ENCODE peak calls at places on chromosome X, in seven cellular contexts. F, M, O, B, V, L and P are unnamed samples.

GRCh38 chrX:133776072-133776471 is 209.3 kb downstream of the GPC3 start:
- DNase-seq in B (peak), L (peak), F (peak), M (no peak), O (no peak), V (peak), P (peak)

GRCh38 chrX:97763391-97763790 is 879.7 kb downstream of the RPA4 start:
- DNase-seq in L (no peak), B (no peak), F (no peak), V (no peak), O (no peak), M (no peak), P (no peak)

GRCh38 chrX:20270557-20270880 is 3.8 kb upstream of the RPS6KA3 start:
- DNase-seq in O (no peak), L (no peak), B (no peak), V (peak), F (no peak), M (no peak), P (no peak)

GRCh38 chrX:54807524-54808108 is at the start of gene MAGED2:
- DNase-seq in L (no peak), M (no peak), O (peak), B (peak), F (peak), V (peak), P (peak)

GRCh38 chrX:16718824-16719333 is 533 bp upstream of the SYAP1 start:
- DNase-seq in B (no peak), F (no peak), L (no peak), V (no peak), M (no peak), O (no peak), P (no peak)

GRCh38 chrX:102958794-102959193 is 21.7 kb downstream of the RAB40AL start:
- DNase-seq in M (no peak), O (no peak), V (peak), F (no peak), B (no peak), L (no peak), P (no peak)

GRCh38 chrX:11351375-11352295 is 58.4 kb downstream of the AMELX start:
- DNase-seq in M (peak), V (peak), O (peak), L (no peak), F (no peak), B (no peak), P (no peak)

GRCh38 chrX:129566081-129566480 is 26.0 kb downstream of the OCRL start:
- DNase-seq in L (no peak), M (no peak), B (no peak), F (no peak), V (peak), O (no peak), P (no peak)

GRCh38 chrX:118189628-118190027 is 73.0 kb upstream of the KLHL13 start:
- DNase-seq in O (no peak), B (peak), M (no peak), V (no peak), F (no peak), L (no peak), P (no peak)

GRCh38 chrX:111634823-111635410 is 46.1 kb upstream of the ALG13 start:
- DNase-seq in O (no peak), L (no peak), B (no peak), M (no peak), V (peak), F (no peak), P (no peak)

GRCh38 chrX:40778861-40779575 is 43.7 kb upstream of the MED14 start:
- DNase-seq in M (no peak), F (no peak), V (no peak), O (no peak), L (no peak), B (no peak), P (no peak)

GRCh38 chrX:120380699-120381098 is 18.8 kb downstream of the ATP1B4 start:
- DNase-seq in L (no peak), O (no peak), B (no peak), V (peak), M (no peak), F (peak), P (peak)

GRCh38 chrX:63934791-63935190 is 149.8 kb upstream of the ARHGEF9 start:
- DNase-seq in F (no peak), M (no peak), B (no peak), L (no peak), O (no peak), V (no peak), P (no peak)

GRCh38 chrX:13000311-13000811 is 25.5 kb downstream of the TMSB4X start:
- DNase-seq in O (no peak), F (peak), B (no peak), V (no peak), L (no peak), M (no peak), P (peak)

GRCh38 chrX:49656554-49656953 is 39.2 kb downstream of the PAGE1 start:
- DNase-seq in O (no peak), L (no peak), F (no peak), B (no peak), M (no peak), V (no peak), P (no peak)

GRCh38 chrX:115606861-115607260 is 45.9 kb downstream of the PLS3 start:
- DNase-seq in B (no peak), M (no peak), O (no peak), V (no peak), L (no peak), F (no peak), P (no peak)

GRCh38 chrX:34563061-34563460 is 94.0 kb downstream of the TMEM47 start:
- DNase-seq in M (no peak), L (no peak), F (no peak), V (no peak), B (no peak), O (no peak), P (no peak)

GRCh38 chrX:13691845-13692334 is 3.0 kb downstream of the RAB9A start:
- DNase-seq in M (no peak), B (no peak), V (peak), L (no peak), O (no peak), F (no peak), P (no peak)

GRCh38 chrX:95346854-95347253 is 1337.8 kb upstream of the DIAPH2 start:
- DNase-seq in O (no peak), L (no peak), B (no peak), V (peak), F (no peak), M (no peak), P (no peak)

GRCh38 chrX:112636288-112636687 is 43.5 kb downstream of the LHFPL1 start:
- DNase-seq in V (peak), M (no peak), L (no peak), O (no peak), F (no peak), B (no peak), P (no peak)

GRCh38 chrX:70554081-70554480 is 109.4 kb downstream of the DLG3 start:
- DNase-seq in O (no peak), L (no peak), V (peak), B (no peak), M (no peak), F (no peak), P (no peak)

GRCh38 chrX:137852502-137852901 is 286.6 kb downstream of the ZIC3 start:
- DNase-seq in F (no peak), B (no peak), V (no peak), M (no peak), O (no peak), L (no peak), P (no peak)

GRCh38 chrX:71870337-71871098 is 40.1 kb upstream of the NHSL2 start:
- DNase-seq in M (no peak), B (no peak), L (peak), F (no peak), O (no peak), V (peak), P (peak)

GRCh38 chrX:35890699-35891098 is 28.8 kb upstream of the CFAP47 start:
- DNase-seq in F (no peak), B (peak), M (no peak), L (no peak), O (no peak), V (peak), P (peak)

GRCh38 chrX:39688576-39689373 is 409.0 kb downstream of the BCOR start:
- DNase-seq in B (peak), L (peak), O (peak), F (no peak), V (no peak), M (no peak), P (peak)

GRCh38 chrX:130171446-130172126 is at the start of gene RAB33A:
- DNase-seq in M (no peak), O (peak), L (peak), F (peak), V (peak), B (peak), P (peak)

GRCh38 chrX:49754238-49754857 is 58.6 kb upstream of the PAGE1 start:
- DNase-seq in F (no peak), M (no peak), B (peak), L (peak), V (peak), O (peak), P (peak)

GRCh38 chrX:154310991-154311541 is 15.5 kb downstream of the TKTL1 start:
- DNase-seq in L (no peak), B (no peak), O (no peak), F (no peak), V (no peak), M (no peak), P (peak)

GRCh38 chrX:51456814-51457213 is 39.6 kb downstream of the NUDT11 start:
- DNase-seq in M (no peak), O (no peak), V (peak), B (no peak), F (no peak), L (no peak), P (no peak)

GRCh38 chrX:17192111-17192510 is 182.9 kb upstream of the NHS start:
- DNase-seq in V (no peak), B (no peak), O (no peak), M (no peak), L (no peak), F (no peak), P (no peak)

GRCh38 chrX:9443327-9443726 is 21.5 kb upstream of the TBL1X start:
- DNase-seq in F (no peak), L (no peak), O (no peak), V (no peak), B (no peak), M (no peak), P (no peak)

GRCh38 chrX:21770631-21771321 is 12.9 kb upstream of the SMPX start:
- DNase-seq in M (no peak), F (no peak), B (no peak), O (no peak), L (no peak), V (no peak), P (no peak)

GRCh38 chrX:116246261-116246660 is 75.7 kb downstream of the AGTR2 start:
- DNase-seq in F (no peak), M (no peak), B (no peak), O (no peak), V (no peak), L (no peak), P (no peak)

GRCh38 chrX:110401142-110401541 is 42.5 kb downstream of the RTL9 start:
- DNase-seq in M (no peak), V (no peak), L (no peak), O (no peak), B (no peak), F (no peak), P (no peak)
- TF ChIP-seq CTCF in M (no peak), V (no peak), L (no peak), O (no peak), B (no peak), F (no peak), P (no peak)

GRCh38 chrX:25021132-25021498 is 5.3 kb upstream of the ARX start:
- DNase-seq in V (no peak), O (no peak), M (no peak), F (no peak), L (no peak), B (no peak), P (no peak)
- TF ChIP-seq CTCF in V (no peak), O (no peak), M (no peak), F (peak), L (no peak), B (peak), P (no peak)

DNA sequence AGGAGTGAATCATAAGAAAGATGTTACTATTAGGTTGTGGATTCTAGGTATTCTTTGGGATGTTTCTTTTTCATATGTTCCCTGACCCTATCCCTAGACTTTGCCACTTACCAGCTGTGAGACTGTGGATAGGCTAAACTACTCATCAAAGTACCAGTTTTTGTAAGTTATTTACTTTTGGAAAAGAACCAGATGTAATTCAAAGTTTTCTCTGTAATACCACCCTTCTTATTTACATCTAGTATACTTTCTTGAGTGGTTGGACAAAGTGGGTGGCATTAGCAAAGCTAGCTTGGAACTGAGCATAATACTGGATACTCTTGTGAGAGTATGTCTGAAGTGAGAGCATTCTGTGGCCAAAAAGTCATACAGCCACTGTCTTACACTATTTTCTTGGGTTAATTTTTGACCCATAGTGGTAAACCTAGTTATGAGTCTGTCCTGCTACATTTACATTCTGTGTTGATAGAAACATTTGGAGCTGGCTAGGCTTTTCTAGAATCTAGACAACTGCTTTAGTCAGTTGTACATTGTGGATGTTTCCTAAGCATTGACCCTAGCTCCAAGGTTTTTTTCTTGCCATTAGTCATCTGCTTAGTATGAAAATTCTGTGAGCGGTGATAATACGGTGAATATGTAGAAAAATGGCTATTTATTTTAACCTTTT is 41.7 kb downstream of the KDM6A start:
- DNase-seq in B (no peak), V (peak), L (no peak), F (no peak), M (no peak), O (no peak), P (no peak)
- TF ChIP-seq CTCF in B (no peak), V (no peak), L (no peak), F (no peak), M (no peak), O (no peak), P (no peak)

GRCh38 chrX:41889317-41890025 is 33.9 kb downstream of the CASK start:
- DNase-seq in M (no peak), O (no peak), L (no peak), B (no peak), F (no peak), V (peak), P (no peak)

GRCh38 chrX:41890026-41890423 is 33.3 kb downstream of the CASK start:
- DNase-seq in V (no peak), O (no peak), L (no peak), M (no peak), B (no peak), F (no peak), P (no peak)

GRCh38 chrX:41885724-41886123 is 37.6 kb downstream of the CASK start:
- DNase-seq in O (no peak), F (no peak), M (no peak), L (no peak), V (no peak), B (no peak), P (no peak)

DNA sequence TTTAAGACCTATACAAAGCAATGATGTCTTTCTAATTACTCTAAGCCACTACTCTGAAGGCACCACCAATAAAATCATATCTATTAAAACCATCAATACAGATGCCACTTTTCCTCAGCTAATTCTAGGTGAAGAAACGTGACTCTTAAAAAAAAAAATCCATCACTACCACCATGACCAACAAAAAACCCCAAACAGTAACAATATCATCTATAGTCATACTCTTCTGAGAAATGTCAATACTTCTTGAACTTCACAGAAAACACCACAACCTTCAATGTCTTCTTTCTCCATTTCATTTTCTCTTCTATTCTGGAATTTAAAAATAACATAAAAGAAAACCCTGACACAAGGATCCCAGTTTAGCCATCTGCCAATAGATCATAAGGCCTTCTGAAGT is 35.7 kb downstream of the CASK start:
- DNase-seq in V (no peak), F (no peak), O (no peak), L (no peak), B (no peak), M (no peak), P (no peak)
- TF ChIP-seq CTCF in V (no peak), F (no peak), O (no peak), L (no peak), B (no peak), M (no peak), P (no peak)

DNA sequence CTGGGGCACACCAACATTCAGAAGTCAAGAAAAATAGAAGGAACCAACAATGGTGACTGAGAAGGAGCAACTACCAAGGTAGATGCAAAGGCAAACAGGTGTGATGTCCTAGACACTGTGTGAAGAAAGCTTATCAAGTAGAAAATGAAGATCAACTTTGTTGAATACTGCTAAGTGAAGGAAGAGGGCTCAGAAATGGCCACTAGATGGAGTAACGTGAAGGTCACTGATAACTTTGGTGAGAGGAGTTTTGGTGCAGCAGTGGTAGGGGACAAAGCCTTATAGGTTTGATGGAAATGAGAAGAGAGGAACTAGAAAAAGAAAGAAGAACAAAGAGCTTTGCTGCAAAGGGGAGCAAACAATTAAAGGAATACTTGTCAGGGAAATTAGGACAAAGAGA is 23.5 kb downstream of the OTC start:
- DNase-seq in V (peak), F (no peak), M (no peak), O (no peak), L (peak), B (no peak), P (peak)
- TF ChIP-seq CTCF in V (peak), F (no peak), M (no peak), O (no peak), L (peak), B (peak), P (no peak)

DNA sequence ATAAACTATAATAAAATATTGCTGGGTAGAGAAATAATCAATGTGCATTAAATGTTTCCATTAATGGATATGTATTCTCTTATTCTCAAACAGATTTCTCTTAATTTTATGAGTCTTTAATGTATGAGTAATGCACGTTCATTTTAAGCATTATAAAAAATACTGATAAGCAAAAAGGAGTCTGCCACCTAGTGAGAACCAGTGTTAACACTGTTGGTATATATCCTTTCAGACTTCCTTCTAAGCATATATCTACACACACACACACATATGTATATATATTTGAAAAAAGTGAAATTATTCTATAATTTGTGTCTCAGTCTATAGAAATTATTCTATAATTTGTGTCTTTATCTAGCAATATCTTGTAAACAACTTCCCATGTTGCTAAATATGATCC is 49.9 kb upstream of the MTMR1 start:
- DNase-seq in B (no peak), O (no peak), F (no peak), V (peak), L (no peak), M (no peak), P (no peak)
- TF ChIP-seq CTCF in B (no peak), O (no peak), F (no peak), V (peak), L (no peak), M (no peak), P (peak)

GRCh38 chrX:148070504-148070877 is 89.4 kb downstream of the FMR1NB start:
- DNase-seq in M (no peak), O (no peak), L (no peak), B (no peak), V (peak), F (no peak), P (no peak)
- TF ChIP-seq CTCF in M (no peak), O (no peak), L (no peak), B (no peak), V (no peak), F (no peak), P (no peak)

GRCh38 chrX:66760648-66761047 is 121.8 kb upstream of the EDA2R start:
- DNase-seq in L (no peak), B (no peak), M (no peak), O (no peak), V (peak), F (no peak), P (no peak)
- TF ChIP-seq CTCF in L (peak), B (no peak), M (no peak), O (no peak), V (peak), F (no peak), P (no peak)

GRCh38 chrX:30618160-30618765 is 35.0 kb upstream of the GK start:
- DNase-seq in V (peak), B (no peak), F (no peak), L (no peak), O (no peak), M (no peak), P (no peak)
- TF ChIP-seq CTCF in V (peak), B (no peak), F (no peak), L (no peak), O (no peak), M (no peak), P (no peak)

DNA sequence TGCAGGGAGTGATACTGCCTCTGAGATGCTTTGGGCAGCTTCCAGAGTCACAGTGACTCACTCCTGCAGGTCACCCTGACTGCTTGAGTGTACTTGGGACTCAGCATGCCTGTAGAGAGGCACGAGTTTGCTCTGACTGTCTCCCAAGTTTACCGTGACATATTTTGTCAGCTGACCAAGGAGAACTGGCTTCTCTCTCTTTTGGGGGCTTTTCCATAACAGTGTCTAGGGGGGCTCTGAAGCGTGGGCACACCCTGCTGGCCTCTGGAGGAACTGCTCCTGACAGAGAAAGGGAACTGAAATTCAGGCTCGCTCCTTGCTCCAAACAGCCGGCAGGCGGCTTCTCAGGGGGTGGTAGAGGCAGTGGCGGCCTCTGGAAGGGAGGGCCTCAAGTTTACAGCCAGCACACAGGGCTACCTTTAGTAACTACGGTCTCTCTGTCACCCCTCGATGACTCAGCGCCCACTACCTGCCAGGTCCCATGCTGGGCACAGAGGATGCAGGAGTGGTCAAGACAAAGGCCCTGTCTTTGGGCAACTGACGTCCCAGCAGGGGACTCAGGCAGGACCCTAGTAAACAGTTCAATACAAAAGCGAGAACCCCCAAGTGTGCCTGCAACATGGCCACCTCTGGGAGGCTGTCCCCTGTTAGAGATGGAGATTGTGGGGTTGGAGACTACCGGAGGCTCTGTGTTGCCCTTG is 17.8 kb downstream of the ZNF185 start:
- DNase-seq in B (peak), L (peak), M (no peak), V (peak), O (peak), F (peak), P (peak)
- TF ChIP-seq CTCF in B (peak), L (peak), M (no peak), V (peak), O (peak), F (peak), P (peak)